ENCODE peak calls at places on chromosomes 7 and 10, in six cellular contexts. One of them, this sample, is unnamed.

GRCh38 chr10:58299580-58299979 is 30.6 kb downstream of the CISD1 start:
- DNase-seq in GM12878: no peak
- DNase-seq in fibroblast of pulmonary artery: peak; percentile 72
- DNase-seq in AG04450: no peak
- DNase-seq in HCT116: peak; percentile 38
- DNase-seq in Peyer's patch: peak; percentile 37
- DNase-seq in this sample: peak; percentile 65

GRCh38 chr7:106493041-106493731 is 167.8 kb downstream of the CCDC71L start:
- DNase-seq in GM12878: no peak
- DNase-seq in fibroblast of pulmonary artery: no peak
- DNase-seq in AG04450: no peak
- DNase-seq in HCT116: no peak
- DNase-seq in Peyer's patch: peak; percentile 48
- DNase-seq in this sample: no peak

GRCh38 chr10:121698336-121698735 is 100.1 kb upstream of the FGFR2 start:
- DNase-seq in GM12878: no peak
- DNase-seq in fibroblast of pulmonary artery: no peak
- DNase-seq in AG04450: no peak
- DNase-seq in HCT116: no peak
- DNase-seq in Peyer's patch: no peak
- DNase-seq in this sample: no peak

GRCh38 chr7:121953164-121953563 is 80.2 kb downstream of the PTPRZ1 start:
- DNase-seq in GM12878: no peak
- DNase-seq in fibroblast of pulmonary artery: no peak
- DNase-seq in AG04450: no peak
- DNase-seq in HCT116: no peak
- DNase-seq in Peyer's patch: no peak
- DNase-seq in this sample: no peak

GRCh38 chr7:102254521-102254920 is 32.1 kb upstream of the SH2B2 start:
- DNase-seq in GM12878: no peak
- DNase-seq in fibroblast of pulmonary artery: no peak
- DNase-seq in AG04450: no peak
- DNase-seq in HCT116: no peak
- DNase-seq in Peyer's patch: no peak
- DNase-seq in this sample: no peak

GRCh38 chr10:4623200-4623599 is 202.8 kb upstream of the AKR1E2 start:
- DNase-seq in GM12878: no peak
- DNase-seq in fibroblast of pulmonary artery: no peak
- DNase-seq in AG04450: no peak
- DNase-seq in HCT116: no peak
- DNase-seq in Peyer's patch: no peak
- DNase-seq in this sample: no peak

GRCh38 chr10:103154464-103155299 is 38.4 kb downstream of the NT5C2 start:
- DNase-seq in GM12878: no peak
- DNase-seq in fibroblast of pulmonary artery: peak; percentile 63
- DNase-seq in AG04450: no peak
- DNase-seq in HCT116: no peak
- DNase-seq in Peyer's patch: no peak
- DNase-seq in this sample: peak; percentile 22

GRCh38 chr10:96587255-96588059 is 645 bp upstream of the TM9SF3 start:
- DNase-seq in GM12878: no peak
- DNase-seq in fibroblast of pulmonary artery: peak; percentile 80
- DNase-seq in AG04450: peak; percentile 68
- DNase-seq in HCT116: peak; percentile 48
- DNase-seq in Peyer's patch: no peak
- DNase-seq in this sample: peak; percentile 83

GRCh38 chr7:70384891-70385290 is 747.1 kb upstream of the GALNT17 start:
- DNase-seq in GM12878: no peak
- DNase-seq in fibroblast of pulmonary artery: peak; percentile 9
- DNase-seq in AG04450: no peak
- DNase-seq in HCT116: no peak
- DNase-seq in Peyer's patch: no peak
- DNase-seq in this sample: peak; percentile 91

GRCh38 chr7:150514748-150515222 is at the start of gene GIMAP7:
- DNase-seq in GM12878: peak; percentile 56
- DNase-seq in fibroblast of pulmonary artery: no peak
- DNase-seq in AG04450: no peak
- DNase-seq in HCT116: no peak
- DNase-seq in Peyer's patch: no peak
- DNase-seq in this sample: no peak

GRCh38 chr10:101693701-101694055 is 1.3 kb downstream of the FBXW4 start:
- DNase-seq in GM12878: no peak
- DNase-seq in fibroblast of pulmonary artery: peak; percentile 56
- DNase-seq in AG04450: no peak
- DNase-seq in HCT116: no peak
- DNase-seq in Peyer's patch: no peak
- DNase-seq in this sample: peak; percentile 64

GRCh38 chr7:114415054-114415997 is 711 bp downstream of the FOXP2 start:
- DNase-seq in GM12878: no peak
- DNase-seq in fibroblast of pulmonary artery: no peak
- DNase-seq in AG04450: no peak
- DNase-seq in HCT116: no peak
- DNase-seq in Peyer's patch: no peak
- DNase-seq in this sample: peak; percentile 6

GRCh38 chr7:156579566-156579965 is 61.0 kb upstream of the RNF32 start:
- DNase-seq in GM12878: no peak
- DNase-seq in fibroblast of pulmonary artery: no peak
- DNase-seq in AG04450: no peak
- DNase-seq in HCT116: no peak
- DNase-seq in Peyer's patch: no peak
- DNase-seq in this sample: no peak

GRCh38 chr7:92765725-92766124 is 70.6 kb downstream of the CDK6 start:
- DNase-seq in GM12878: no peak
- DNase-seq in fibroblast of pulmonary artery: peak; percentile 78
- DNase-seq in AG04450: no peak
- DNase-seq in HCT116: peak; percentile 66
- DNase-seq in Peyer's patch: no peak
- DNase-seq in this sample: peak; percentile 85

GRCh38 chr7:45089314-45089891 is 634 bp upstream of the NACAD start:
- DNase-seq in GM12878: no peak
- DNase-seq in fibroblast of pulmonary artery: peak; percentile 43
- DNase-seq in AG04450: no peak
- DNase-seq in HCT116: no peak
- DNase-seq in Peyer's patch: peak; percentile 56
- DNase-seq in this sample: peak; percentile 54

GRCh38 chr7:152313879-152314604 is 121.8 kb downstream of the KMT2C start:
- DNase-seq in GM12878: no peak
- DNase-seq in fibroblast of pulmonary artery: peak; percentile 98
- DNase-seq in AG04450: peak; percentile 29
- DNase-seq in HCT116: peak; percentile 79
- DNase-seq in Peyer's patch: no peak
- DNase-seq in this sample: peak; percentile 83

GRCh38 chr7:97819161-97819560 is 53.0 kb downstream of the ASNS start:
- DNase-seq in GM12878: no peak
- DNase-seq in fibroblast of pulmonary artery: no peak
- DNase-seq in AG04450: no peak
- DNase-seq in HCT116: peak; percentile 15
- DNase-seq in Peyer's patch: no peak
- DNase-seq in this sample: no peak

GRCh38 chr7:91519241-91520200 is 255.3 kb downstream of the FZD1 start:
- DNase-seq in GM12878: no peak
- DNase-seq in fibroblast of pulmonary artery: peak; percentile 4
- DNase-seq in AG04450: no peak
- DNase-seq in HCT116: no peak
- DNase-seq in Peyer's patch: no peak
- DNase-seq in this sample: peak; percentile 62

GRCh38 chr7:31051598-31052503 is at the start of gene ADCYAP1R1:
- DNase-seq in GM12878: no peak
- DNase-seq in fibroblast of pulmonary artery: no peak
- DNase-seq in AG04450: no peak
- DNase-seq in HCT116: no peak
- DNase-seq in Peyer's patch: no peak
- DNase-seq in this sample: no peak
- TF ChIP-seq CTCF in GM12878: no peak
- TF ChIP-seq CTCF in fibroblast of pulmonary artery: no peak
- TF ChIP-seq CTCF in AG04450: no peak
- TF ChIP-seq CTCF in HCT116: no peak
- TF ChIP-seq CTCF in Peyer's patch: no peak
- TF ChIP-seq CTCF in this sample: no peak

GRCh38 chr7:118078015-118078414 is 105.9 kb upstream of the LSM8 start:
- DNase-seq in GM12878: no peak
- DNase-seq in fibroblast of pulmonary artery: no peak
- DNase-seq in AG04450: no peak
- DNase-seq in HCT116: no peak
- DNase-seq in Peyer's patch: no peak
- DNase-seq in this sample: no peak

GRCh38 chr7:118076564-118076963 is 107.4 kb upstream of the LSM8 start:
- DNase-seq in GM12878: no peak
- DNase-seq in fibroblast of pulmonary artery: no peak
- DNase-seq in AG04450: no peak
- DNase-seq in HCT116: no peak
- DNase-seq in Peyer's patch: no peak
- DNase-seq in this sample: no peak

DNA sequence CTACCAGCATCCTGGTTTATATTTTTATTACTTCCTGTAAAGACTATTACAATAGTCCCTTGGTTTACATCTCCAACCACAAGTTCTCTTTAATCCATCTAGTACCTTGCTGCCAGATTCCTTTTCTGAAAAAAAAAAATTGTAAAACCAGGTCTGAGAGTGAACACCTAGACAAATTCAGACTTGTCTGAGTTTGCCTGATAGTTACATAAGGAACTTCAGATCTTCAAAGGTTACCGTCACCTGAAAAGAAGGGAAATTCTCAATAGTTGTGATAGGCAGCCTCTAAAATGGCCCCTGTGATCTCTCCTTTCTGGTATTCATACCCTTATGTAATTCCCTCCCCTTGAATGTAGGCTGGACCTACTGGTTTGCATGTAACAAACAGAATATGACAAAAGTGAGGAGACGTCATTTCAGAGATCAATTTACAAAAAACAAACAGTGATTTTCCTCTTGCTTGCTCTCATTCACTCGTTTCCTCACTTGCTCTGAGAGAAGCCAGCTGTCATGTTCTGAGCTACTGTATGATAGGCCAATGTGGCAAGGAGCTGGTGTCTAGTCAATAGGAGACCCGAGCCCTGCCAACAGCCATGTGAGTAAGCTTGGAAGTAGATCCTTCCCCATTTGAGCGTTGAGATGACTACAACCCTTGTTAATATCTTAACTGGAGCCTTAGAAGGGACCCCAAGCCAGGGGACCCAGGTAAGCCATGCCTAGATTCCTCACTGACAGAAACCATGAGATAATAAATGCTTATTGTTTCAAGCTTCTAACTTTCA is 110.9 kb upstream of the LSM8 start:
- DNase-seq in GM12878: no peak
- DNase-seq in fibroblast of pulmonary artery: no peak
- DNase-seq in AG04450: no peak
- DNase-seq in HCT116: no peak
- DNase-seq in Peyer's patch: no peak
- DNase-seq in this sample: no peak
- H3K4me3 ChIP-seq in GM12878: no peak overlapping the region
- H3K4me3 ChIP-seq in fibroblast of pulmonary artery: no peak overlapping the region
- H3K4me3 ChIP-seq in AG04450: no peak overlapping the region
- H3K4me3 ChIP-seq in HCT116: no peak overlapping the region
- H3K4me3 ChIP-seq in Peyer's patch: no peak overlapping the region
- H3K4me3 ChIP-seq in this sample: no peak overlapping the region

DNA sequence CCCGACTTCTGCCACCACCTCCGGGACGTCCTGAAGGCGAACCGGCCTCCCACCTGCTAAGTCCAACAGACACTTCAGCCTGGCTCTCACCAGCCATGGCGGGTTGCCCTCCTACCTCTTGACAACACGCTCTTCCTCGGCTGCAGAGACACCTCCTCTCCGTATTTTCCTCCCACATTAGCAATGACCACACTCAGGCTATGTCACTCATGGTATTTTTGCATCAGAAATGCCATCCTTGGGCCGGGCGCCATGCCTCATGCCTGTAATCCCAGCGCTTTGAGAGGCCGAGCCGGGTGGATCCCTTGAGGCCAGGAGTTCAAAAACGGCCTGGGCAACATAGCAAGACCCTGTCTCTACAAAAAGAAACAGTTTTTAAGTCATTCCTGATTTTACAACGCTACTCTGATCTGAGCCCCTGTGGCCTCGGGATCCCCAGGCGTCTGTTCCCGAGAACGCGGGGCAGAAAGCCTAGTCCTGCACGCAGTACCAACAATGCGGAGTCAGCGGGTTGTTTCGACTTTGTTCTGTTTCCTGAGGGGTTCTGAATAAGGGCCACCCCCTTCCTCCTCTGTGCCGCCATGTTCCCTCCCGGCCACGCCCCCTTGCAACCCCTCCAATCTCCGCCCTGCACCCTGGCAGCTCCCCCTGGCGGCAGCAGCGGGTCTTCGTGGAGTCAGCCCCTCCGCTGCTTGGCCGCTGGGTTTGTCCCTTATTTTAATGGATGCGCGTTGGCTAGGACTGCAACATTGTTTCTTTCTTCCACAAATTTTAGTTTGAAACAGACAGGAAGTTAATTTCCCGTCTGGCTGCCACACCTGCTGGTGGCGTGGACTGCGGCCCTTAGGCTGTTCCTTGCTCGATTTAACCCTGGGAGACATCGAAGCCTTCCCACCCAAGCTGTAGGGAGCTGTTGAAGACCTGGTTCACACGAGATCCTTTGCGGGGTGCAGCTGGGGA is 9.7 kb upstream of the ZFAND2A start:
- DNase-seq in GM12878: peak; percentile 56
- DNase-seq in fibroblast of pulmonary artery: peak; percentile 71
- DNase-seq in AG04450: no peak
- DNase-seq in HCT116: no peak
- DNase-seq in Peyer's patch: peak; percentile 87
- DNase-seq in this sample: peak; percentile 74
- TF ChIP-seq CTCF in GM12878: peak; percentile 97
- TF ChIP-seq CTCF in fibroblast of pulmonary artery: peak; percentile 65
- TF ChIP-seq CTCF in AG04450: peak; percentile 69
- TF ChIP-seq CTCF in HCT116: no peak
- TF ChIP-seq CTCF in Peyer's patch: peak; percentile 77
- TF ChIP-seq CTCF in this sample: peak; percentile 80

GRCh38 chr10:133198621-133199487 is 31.2 kb upstream of the UTF1 start:
- DNase-seq in GM12878: no peak
- DNase-seq in fibroblast of pulmonary artery: no peak
- DNase-seq in AG04450: no peak
- DNase-seq in HCT116: no peak
- DNase-seq in Peyer's patch: no peak
- DNase-seq in this sample: no peak

GRCh38 chr10:133200621-133201031 is 29.4 kb upstream of the UTF1 start:
- DNase-seq in GM12878: no peak
- DNase-seq in fibroblast of pulmonary artery: no peak
- DNase-seq in AG04450: no peak
- DNase-seq in HCT116: no peak
- DNase-seq in Peyer's patch: no peak
- DNase-seq in this sample: no peak

GRCh38 chr10:133198206-133198605 is 31.8 kb upstream of the UTF1 start:
- DNase-seq in GM12878: no peak
- DNase-seq in fibroblast of pulmonary artery: no peak
- DNase-seq in AG04450: no peak
- DNase-seq in HCT116: no peak
- DNase-seq in Peyer's patch: no peak
- DNase-seq in this sample: no peak

GRCh38 chr10:133199992-133200611 is 29.9 kb upstream of the UTF1 start:
- DNase-seq in GM12878: no peak
- DNase-seq in fibroblast of pulmonary artery: no peak
- DNase-seq in AG04450: no peak
- DNase-seq in HCT116: no peak
- DNase-seq in Peyer's patch: no peak
- DNase-seq in this sample: no peak

DNA sequence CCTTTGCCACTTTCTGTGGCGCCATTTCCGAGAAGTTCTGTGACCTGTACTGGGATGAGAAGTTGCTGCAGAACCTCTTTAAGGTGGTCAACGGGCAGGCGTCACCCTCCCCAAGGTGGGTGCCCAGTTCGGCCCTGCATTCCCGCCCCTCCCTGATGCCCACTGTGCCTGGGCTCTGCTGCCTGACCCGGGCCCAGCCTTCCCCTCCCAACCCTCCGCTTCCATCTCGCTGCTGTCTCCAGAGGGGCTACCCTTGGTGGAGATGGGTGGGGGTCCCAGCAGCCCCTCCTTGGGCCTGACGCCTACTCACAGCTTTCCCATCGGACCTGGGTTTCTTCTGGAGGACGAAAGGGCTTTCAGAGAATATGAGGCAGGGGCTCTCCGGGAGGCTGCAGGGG is 30.5 kb upstream of the UTF1 start:
- DNase-seq in GM12878: no peak
- DNase-seq in fibroblast of pulmonary artery: no peak
- DNase-seq in AG04450: no peak
- DNase-seq in HCT116: no peak
- DNase-seq in Peyer's patch: no peak
- DNase-seq in this sample: no peak
- H3K4me3 ChIP-seq in GM12878: no peak overlapping the region
- H3K4me3 ChIP-seq in fibroblast of pulmonary artery: no peak overlapping the region
- H3K4me3 ChIP-seq in AG04450: no peak overlapping the region
- H3K4me3 ChIP-seq in HCT116: no peak overlapping the region
- H3K4me3 ChIP-seq in Peyer's patch: no peak overlapping the region
- H3K4me3 ChIP-seq in this sample: no peak overlapping the region

This sample was measured in fibroblast of mammary gland.